ENCODE peak calls at places on chromosomes 13 and 19, in four cellular contexts. K is neuronal stem cell, F is DND-41, X is body of pancreas. D is an unnamed sample.

GRCh38 chr13:110965038-110965754 is 50.3 kb upstream of the ANKRD10 start:
- DNase-seq in K (no peak), F (no peak), X (peak), D (peak)

GRCh38 chr13:41186481-41186880 is 7.9 kb downstream of the KBTBD7 start:
- DNase-seq in K (no peak), F (no peak), X (no peak), D (no peak)

GRCh38 chr13:100068532-100068931 is 20.4 kb upstream of the PCCA start:
- DNase-seq in K (no peak), F (no peak), X (no peak), D (no peak)

GRCh38 chr19:29548483-29549085 is 22.8 kb downstream of the VSTM2B start:
- DNase-seq in K (no peak), F (no peak), X (no peak), D (no peak)

GRCh38 chr13:52921194-52921593 is 72.8 kb upstream of the PCDH8 start:
- DNase-seq in K (no peak), F (no peak), X (peak), D (peak)

GRCh38 chr13:107205318-107206112 is 637.6 kb upstream of the ARGLU1 start:
- DNase-seq in K (peak), F (peak), X (peak), D (peak)

GRCh38 chr13:106041445-106041844 is 494.0 kb downstream of the EFNB2 start:
- DNase-seq in K (no peak), F (no peak), X (no peak), D (no peak)

GRCh38 chr13:94505730-94506129 is 26.2 kb upstream of the DCT start:
- DNase-seq in K (no peak), F (no peak), X (no peak), D (no peak)

GRCh38 chr19:9430444-9430843 is 4.9 kb downstream of the ZNF266 start:
- DNase-seq in K (no peak), F (no peak), X (no peak), D (no peak)

GRCh38 chr13:31431722-31432137 is 232.0 kb downstream of the B3GLCT start:
- DNase-seq in K (peak), F (peak), X (peak), D (peak)

GRCh38 chr13:46389985-46390384 is 2.9 kb upstream of the RUBCNL start:
- DNase-seq in K (no peak), F (peak), X (peak), D (peak)

GRCh38 chr19:33273881-33274662 is 28.3 kb downstream of the CEBPA start:
- DNase-seq in K (no peak), F (no peak), X (peak), D (peak)

GRCh38 chr13:44396963-44397580 is 23.4 kb downstream of the SERP2 start:
- DNase-seq in K (peak), F (no peak), X (no peak), D (no peak)

GRCh38 chr19:4061683-4062575 is 4.8 kb downstream of the ZBTB7A start:
- DNase-seq in K (no peak), F (no peak), X (peak), D (no peak)

GRCh38 chr13:21137696-21138095 is 38.7 kb downstream of the SKA3 start:
- DNase-seq in K (no peak), F (no peak), X (no peak), D (peak)

DNA sequence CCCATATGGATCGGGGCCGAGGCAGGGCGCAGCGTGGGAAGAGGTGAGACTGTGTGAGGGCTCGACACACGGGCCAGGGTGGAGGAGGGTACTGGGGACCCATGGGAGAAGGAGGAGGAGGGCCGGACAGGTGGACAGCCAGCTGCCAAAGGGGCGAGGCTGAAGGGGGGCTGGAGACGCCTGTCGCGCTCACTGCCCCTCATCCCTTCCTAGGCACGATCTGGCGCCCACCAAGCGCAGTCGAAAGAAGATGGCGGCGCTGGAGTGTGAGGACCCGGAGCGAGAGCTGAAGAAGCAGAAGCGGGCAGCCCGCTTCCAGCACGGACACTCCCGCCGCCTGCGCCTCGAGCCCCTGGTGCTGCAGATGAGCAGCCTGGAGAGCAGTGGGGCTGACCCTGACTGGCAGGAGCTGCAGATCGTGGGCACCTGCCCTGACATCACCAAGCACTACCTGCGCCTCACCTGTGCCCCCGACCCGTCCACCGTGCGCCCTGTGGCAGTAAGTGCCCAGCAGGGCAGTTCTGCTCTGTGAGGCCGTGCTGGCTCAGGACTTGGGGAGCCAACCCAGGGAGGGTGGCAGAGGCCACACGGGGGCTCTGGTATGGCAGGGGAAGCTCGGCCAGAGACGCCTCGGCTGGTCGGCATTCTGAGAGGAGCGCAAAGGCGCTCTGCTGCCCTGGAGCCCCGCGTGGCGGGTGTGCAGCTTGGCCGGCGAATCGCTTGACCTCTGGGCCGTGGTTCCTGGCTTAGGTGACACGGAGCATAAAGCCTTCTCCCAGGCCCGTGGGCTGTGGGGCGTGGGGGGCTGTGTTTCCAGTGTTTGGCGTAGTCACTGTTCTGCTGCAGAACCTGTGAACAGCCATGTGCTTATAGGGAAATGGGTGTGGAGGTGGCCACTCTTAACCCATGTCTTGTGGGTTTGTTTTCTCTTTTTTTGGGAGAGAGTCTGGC is 6.9 kb downstream of the LENG9 start:
- DNase-seq in K (no peak), F (no peak), X (no peak), D (no peak)
- H3K4me3 ChIP-seq in K (no peak), F (no peak), X (no peak), D (no peak)

GRCh38 chr19:58054792-58055482 is 4.1 kb upstream of the ZNF135 start:
- DNase-seq in K (no peak), F (no peak), X (peak), D (no peak)
- H3K4me3 ChIP-seq in K (peak), F (no peak), X (no peak), D (no peak)

GRCh38 chr19:2216361-2217225 is 19.5 kb downstream of the PLEKHJ1 start:
- DNase-seq in K (no peak), F (no peak), X (no peak), D (no peak)
- H3K4me3 ChIP-seq in K (no peak), F (no peak), X (no peak), D (no peak)

DNA sequence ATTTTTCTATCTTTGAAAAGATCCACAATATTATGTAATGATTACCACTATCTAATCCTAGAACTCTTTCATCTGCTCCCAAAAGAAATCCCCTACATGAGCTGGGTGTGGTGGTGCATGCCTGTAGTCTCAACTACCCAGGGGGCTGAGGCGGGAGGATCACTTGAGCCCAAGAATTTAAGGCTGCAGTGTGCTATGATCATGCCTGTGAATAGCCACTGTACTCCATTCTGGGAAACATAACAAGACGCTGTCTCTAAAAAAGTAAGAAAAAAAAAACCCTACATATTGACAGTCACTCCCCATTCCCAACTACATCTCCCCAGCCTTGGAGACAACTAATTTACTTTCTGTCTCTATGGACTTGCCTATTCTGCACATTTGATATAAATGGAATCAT is 1.1 kb upstream of the ZNF226 start:
- DNase-seq in K (no peak), F (no peak), X (no peak), D (no peak)
- H3K4me3 ChIP-seq in K (no peak), F (peak), X (no peak), D (no peak)

DNA sequence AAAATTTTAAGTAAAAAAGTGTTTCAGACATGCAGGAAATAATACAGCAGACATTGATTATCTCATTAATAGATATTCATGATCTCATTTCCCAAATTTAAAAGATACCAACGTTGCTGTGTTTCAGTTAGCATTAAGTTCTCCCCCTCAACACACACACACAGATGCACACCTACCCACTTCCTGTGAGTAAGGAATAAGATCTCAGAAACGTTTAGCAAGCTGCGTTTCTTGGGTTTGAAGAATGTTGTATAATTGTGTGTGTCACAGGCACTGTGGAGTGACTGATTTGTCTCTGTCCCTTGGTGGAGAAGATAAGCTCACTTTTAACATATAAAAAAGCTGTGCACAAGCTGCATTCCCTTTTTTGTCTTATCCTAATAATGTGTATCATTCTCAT is 196.8 kb downstream of the PDS5B start:
- DNase-seq in K (no peak), F (peak), X (no peak), D (peak)
- H3K4me3 ChIP-seq in K (no peak), F (no peak), X (no peak), D (no peak)

DNA sequence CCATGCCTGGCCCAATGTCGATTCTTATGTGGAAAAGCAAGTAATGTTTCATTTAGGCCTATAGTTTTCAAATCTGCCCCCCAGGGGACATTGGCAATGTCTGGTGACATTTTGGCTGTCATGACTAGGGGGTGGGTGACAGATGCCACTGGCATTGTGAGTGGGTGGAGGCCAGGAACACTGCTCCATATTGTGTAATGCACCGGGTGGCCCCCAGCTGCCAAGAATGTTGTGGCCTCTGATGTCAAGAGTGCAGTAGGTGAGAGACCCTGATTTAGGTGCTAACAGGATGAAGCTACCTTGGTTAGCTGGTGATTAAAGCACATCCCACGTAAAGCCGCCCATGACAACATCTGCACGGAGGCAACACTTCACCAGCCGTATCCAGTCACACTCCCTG is 10.8 kb downstream of the C19orf44 start:
- DNase-seq in K (no peak), F (no peak), X (no peak), D (no peak)
- H3K4me3 ChIP-seq in K (no peak), F (no peak), X (no peak), D (no peak)

DNA sequence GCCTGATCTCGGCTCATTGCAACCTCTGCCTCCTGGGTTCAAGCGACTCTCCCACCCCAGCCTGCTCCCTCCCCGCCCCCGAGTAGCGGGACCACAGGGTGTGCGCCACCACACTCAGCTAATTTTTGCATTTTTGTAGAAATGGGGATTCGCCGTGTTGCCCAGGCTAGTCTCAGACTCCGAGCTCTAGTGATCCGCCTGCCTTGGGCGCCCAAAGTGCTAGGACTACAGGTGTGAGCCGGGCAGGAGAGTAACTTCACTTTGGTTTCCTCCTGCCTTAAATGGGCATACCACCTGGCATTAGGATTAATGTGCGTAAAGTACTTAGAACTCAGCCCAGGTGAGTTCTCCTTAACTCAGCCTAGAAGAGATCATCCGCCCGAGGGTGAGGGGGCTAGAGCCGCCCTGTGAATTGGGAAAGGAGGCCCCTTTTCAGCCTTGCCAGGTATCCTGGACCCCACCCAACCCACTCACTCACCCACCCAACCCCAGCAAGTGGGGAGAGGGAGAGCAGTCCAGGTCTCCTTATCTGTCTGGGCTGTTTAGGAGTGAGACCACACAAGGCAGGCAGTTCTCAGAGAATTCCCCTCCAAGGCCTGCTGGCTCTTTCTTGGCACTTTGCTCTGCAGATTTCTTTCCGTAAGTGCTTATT is 1.3 kb upstream of the ZFP36 start:
- DNase-seq in K (no peak), F (no peak), X (no peak), D (no peak)
- H3K4me3 ChIP-seq in K (no peak), F (no peak), X (no peak), D (no peak)

D was measured in NB4.